ENCODE peak calls at places on chromosomes 13 and 19, in four cellular contexts. One of them, this sample, is unnamed.

GRCh38 chr13:109761695-109762094 is 24.7 kb downstream of the IRS2 start:
- DNase-seq in HFFc6: no peak
- DNase-seq in psoas muscle: no peak
- DNase-seq in bronchial epithelial cell: peak
- DNase-seq in this sample: no peak

GRCh38 chr19:30084390-30084819 is 142.4 kb downstream of the URI1 start:
- DNase-seq in psoas muscle: no peak
- DNase-seq in HFFc6: no peak
- DNase-seq in bronchial epithelial cell: no peak
- DNase-seq in this sample: no peak

GRCh38 chr19:22603518-22604440 is 30.3 kb upstream of the ZNF492 start:
- DNase-seq in HFFc6: no peak
- DNase-seq in bronchial epithelial cell: no peak
- DNase-seq in psoas muscle: no peak
- DNase-seq in this sample: no peak

GRCh38 chr13:41706189-41706588 is 248.8 kb downstream of the RGCC start:
- DNase-seq in psoas muscle: no peak
- DNase-seq in bronchial epithelial cell: no peak
- DNase-seq in HFFc6: no peak
- DNase-seq in this sample: no peak

GRCh38 chr13:41909524-41909923 is 51.4 kb downstream of the VWA8 start:
- DNase-seq in bronchial epithelial cell: peak
- DNase-seq in HFFc6: no peak
- DNase-seq in psoas muscle: no peak
- DNase-seq in this sample: no peak

GRCh38 chr19:16198363-16198636 is 589 bp downstream of the AP1M1 start:
- DNase-seq in bronchial epithelial cell: no peak
- DNase-seq in psoas muscle: no peak
- DNase-seq in HFFc6: no peak
- DNase-seq in this sample: no peak

GRCh38 chr13:113083402-113084061 is 22.1 kb upstream of the F7 start:
- DNase-seq in bronchial epithelial cell: peak
- DNase-seq in psoas muscle: peak
- DNase-seq in HFFc6: no peak
- DNase-seq in this sample: no peak

GRCh38 chr13:73702419-73703071 is 431.7 kb downstream of the KLF12 start:
- DNase-seq in HFFc6: no peak
- DNase-seq in psoas muscle: no peak
- DNase-seq in bronchial epithelial cell: peak
- DNase-seq in this sample: peak

GRCh38 chr19:30848626-30849322 is 476.6 kb downstream of the ZNF536 start:
- DNase-seq in psoas muscle: no peak
- DNase-seq in bronchial epithelial cell: no peak
- DNase-seq in HFFc6: no peak
- DNase-seq in this sample: no peak

GRCh38 chr19:3585301-3586123 is at the start of gene GIPC3:
- DNase-seq in psoas muscle: no peak
- DNase-seq in bronchial epithelial cell: no peak
- DNase-seq in HFFc6: no peak
- DNase-seq in this sample: no peak

GRCh38 chr19:45179063-45179847 is 671 bp downstream of the BLOC1S3 start:
- DNase-seq in HFFc6: peak
- DNase-seq in bronchial epithelial cell: no peak
- DNase-seq in psoas muscle: peak
- DNase-seq in this sample: peak

GRCh38 chr19:1455336-1456120 is 5.6 kb downstream of the APC2 start:
- DNase-seq in HFFc6: peak
- DNase-seq in bronchial epithelial cell: peak
- DNase-seq in psoas muscle: no peak
- DNase-seq in this sample: peak

GRCh38 chr19:28403698-28404099 is 809.3 kb downstream of the UQCRFS1 start:
- DNase-seq in bronchial epithelial cell: no peak
- DNase-seq in HFFc6: no peak
- DNase-seq in psoas muscle: no peak
- DNase-seq in this sample: no peak

GRCh38 chr13:110199046-110199831 is 107.7 kb downstream of the COL4A1 start:
- DNase-seq in HFFc6: no peak
- DNase-seq in bronchial epithelial cell: no peak
- DNase-seq in psoas muscle: no peak
- DNase-seq in this sample: no peak

GRCh38 chr19:43354305-43354627 is 780 bp downstream of the CD177 start:
- DNase-seq in bronchial epithelial cell: no peak
- DNase-seq in psoas muscle: no peak
- DNase-seq in HFFc6: no peak
- DNase-seq in this sample: no peak

GRCh38 chr19:28014821-28015405 is 1198.0 kb downstream of the UQCRFS1 start:
- DNase-seq in bronchial epithelial cell: no peak
- DNase-seq in psoas muscle: no peak
- DNase-seq in HFFc6: no peak
- DNase-seq in this sample: no peak

GRCh38 chr13:89199138-89199537 is 1528.0 kb downstream of the SLITRK5 start:
- DNase-seq in psoas muscle: no peak
- DNase-seq in bronchial epithelial cell: peak
- DNase-seq in HFFc6: no peak
- DNase-seq in this sample: no peak

GRCh38 chr13:22454586-22454985 is 726.2 kb upstream of the SGCG start:
- DNase-seq in bronchial epithelial cell: no peak
- DNase-seq in psoas muscle: no peak
- DNase-seq in HFFc6: no peak
- DNase-seq in this sample: no peak

GRCh38 chr13:107531180-107531579 is 684.2 kb downstream of the LIG4 start:
- DNase-seq in psoas muscle: no peak
- DNase-seq in bronchial epithelial cell: no peak
- DNase-seq in HFFc6: no peak
- DNase-seq in this sample: no peak

GRCh38 chr13:94251801-94252200 is 227.7 kb downstream of the DCT start:
- DNase-seq in HFFc6: no peak
- DNase-seq in bronchial epithelial cell: no peak
- DNase-seq in psoas muscle: peak
- DNase-seq in this sample: no peak

GRCh38 chr13:113058988-113059850 is 46.4 kb upstream of the F7 start:
- DNase-seq in psoas muscle: no peak
- DNase-seq in bronchial epithelial cell: no peak
- DNase-seq in HFFc6: no peak
- DNase-seq in this sample: no peak

GRCh38 chr19:28569132-28570114 is 643.5 kb downstream of the UQCRFS1 start:
- DNase-seq in psoas muscle: no peak
- DNase-seq in bronchial epithelial cell: no peak
- DNase-seq in HFFc6: no peak
- DNase-seq in this sample: no peak

GRCh38 chr19:15897738-15898276 is at the start of gene CYP4F2:
- DNase-seq in bronchial epithelial cell: no peak
- DNase-seq in psoas muscle: no peak
- DNase-seq in HFFc6: no peak
- DNase-seq in this sample: no peak

GRCh38 chr19:9645466-9645865 is 24.4 kb upstream of the ZNF561 start:
- DNase-seq in bronchial epithelial cell: no peak
- DNase-seq in HFFc6: no peak
- DNase-seq in psoas muscle: no peak
- DNase-seq in this sample: no peak

GRCh38 chr13:30615851-30616311 is 1.8 kb upstream of the USPL1 start:
- DNase-seq in psoas muscle: no peak
- DNase-seq in HFFc6: no peak
- DNase-seq in bronchial epithelial cell: peak
- DNase-seq in this sample: no peak

GRCh38 chr19:37303591-37304171 is 67.2 kb upstream of the ZNF527 start:
- DNase-seq in HFFc6: no peak
- DNase-seq in psoas muscle: no peak
- DNase-seq in bronchial epithelial cell: no peak
- DNase-seq in this sample: no peak

GRCh38 chr13:44437356-44438233 is 64.0 kb downstream of the SERP2 start:
- DNase-seq in bronchial epithelial cell: peak
- DNase-seq in HFFc6: peak
- DNase-seq in psoas muscle: no peak
- DNase-seq in this sample: no peak

GRCh38 chr13:113815151-113816058 is 48.5 kb downstream of the GAS6 start:
- DNase-seq in bronchial epithelial cell: no peak
- DNase-seq in psoas muscle: no peak
- DNase-seq in HFFc6: no peak
- DNase-seq in this sample: peak

GRCh38 chr19:10828981-10829821 is 6.8 kb downstream of the TMED1 start:
- DNase-seq in psoas muscle: no peak
- DNase-seq in HFFc6: no peak
- DNase-seq in bronchial epithelial cell: no peak
- DNase-seq in this sample: peak

GRCh38 chr13:43959291-43959690 is 79.6 kb downstream of the LACC1 start:
- DNase-seq in psoas muscle: no peak
- DNase-seq in bronchial epithelial cell: no peak
- DNase-seq in HFFc6: no peak
- DNase-seq in this sample: no peak

GRCh38 chr19:8569066-8569761 is 8.0 kb downstream of the MYO1F start:
- DNase-seq in bronchial epithelial cell: peak
- DNase-seq in HFFc6: peak
- DNase-seq in psoas muscle: no peak
- DNase-seq in this sample: peak

GRCh38 chr13:105972306-105972721 is 563.1 kb downstream of the EFNB2 start:
- DNase-seq in bronchial epithelial cell: no peak
- DNase-seq in HFFc6: no peak
- DNase-seq in psoas muscle: no peak
- DNase-seq in this sample: no peak

GRCh38 chr13:78426183-78426582 is 177.2 kb downstream of the POU4F1 start:
- DNase-seq in psoas muscle: no peak
- DNase-seq in bronchial epithelial cell: no peak
- DNase-seq in HFFc6: no peak
- DNase-seq in this sample: no peak

GRCh38 chr13:78420814-78421213 is 182.5 kb downstream of the POU4F1 start:
- DNase-seq in HFFc6: no peak
- DNase-seq in psoas muscle: no peak
- DNase-seq in bronchial epithelial cell: no peak
- DNase-seq in this sample: no peak
- TF ChIP-seq CTCF in HFFc6: no peak
- TF ChIP-seq CTCF in psoas muscle: no peak
- TF ChIP-seq CTCF in bronchial epithelial cell: no peak
- TF ChIP-seq CTCF in this sample: no peak

DNA sequence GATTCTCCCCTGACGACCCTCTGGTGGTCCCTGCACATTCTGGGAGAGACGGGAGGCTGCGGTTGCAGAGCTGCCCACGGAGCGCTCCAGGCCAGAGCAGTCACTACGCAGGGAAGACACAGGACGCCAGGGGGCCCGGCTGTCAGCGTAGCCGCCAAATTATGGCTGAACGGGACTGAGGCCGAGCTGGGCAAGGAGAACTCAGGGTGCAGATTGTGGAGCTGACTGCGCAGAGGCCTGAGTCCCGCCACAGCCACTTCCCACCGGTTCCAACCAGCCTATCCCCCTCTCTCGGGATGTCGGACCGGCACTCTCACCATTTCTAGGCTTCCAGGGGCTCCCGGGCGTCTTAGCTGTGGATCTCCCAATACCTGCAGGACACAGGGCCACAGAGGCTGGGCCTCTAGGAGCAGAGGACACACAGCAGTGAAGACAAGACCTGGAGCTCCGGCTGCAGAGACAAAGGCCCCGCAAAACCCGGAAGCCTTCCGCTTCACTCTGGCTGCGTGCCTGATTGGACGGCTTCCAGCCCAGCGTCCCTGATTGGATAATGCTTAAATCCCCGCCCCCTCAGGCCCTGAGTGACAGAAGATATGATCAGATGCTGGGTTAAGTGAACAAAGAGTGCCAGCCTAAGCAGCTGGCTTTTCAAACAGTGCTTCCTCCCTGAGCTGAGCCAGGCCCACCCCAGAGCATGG is at the start of gene ZNF737:
- DNase-seq in bronchial epithelial cell: peak
- DNase-seq in psoas muscle: peak
- DNase-seq in HFFc6: peak
- DNase-seq in this sample: peak
- TF ChIP-seq CTCF in bronchial epithelial cell: peak
- TF ChIP-seq CTCF in psoas muscle: peak
- TF ChIP-seq CTCF in HFFc6: peak
- TF ChIP-seq CTCF in this sample: no peak

DNA sequence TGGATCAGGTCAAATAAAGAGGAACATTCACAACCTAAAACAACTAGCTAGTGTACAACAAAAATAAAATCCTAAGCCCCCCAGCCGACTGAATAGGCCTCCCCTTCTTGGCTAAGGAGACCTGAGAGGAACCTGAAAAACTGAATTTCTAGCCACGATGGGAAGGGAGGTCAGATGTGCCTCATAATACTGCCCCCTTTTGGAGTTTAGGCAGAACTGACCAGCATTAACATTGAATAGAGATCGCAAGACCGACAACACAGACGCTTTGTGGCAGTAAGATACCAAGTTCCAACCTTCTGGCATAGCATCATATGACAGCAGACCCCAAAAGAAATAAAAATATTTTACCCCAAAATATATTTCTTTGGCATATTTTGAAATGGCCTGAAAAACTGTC is 15.9 kb downstream of the CBY2 start:
- DNase-seq in HFFc6: peak
- DNase-seq in bronchial epithelial cell: peak
- DNase-seq in psoas muscle: no peak
- DNase-seq in this sample: no peak
- TF ChIP-seq CTCF in HFFc6: peak
- TF ChIP-seq CTCF in bronchial epithelial cell: peak
- TF ChIP-seq CTCF in psoas muscle: no peak
- TF ChIP-seq CTCF in this sample: peak

GRCh38 chr19:7295912-7296486 is 1.8 kb upstream of the INSR start:
- DNase-seq in bronchial epithelial cell: no peak
- DNase-seq in HFFc6: no peak
- DNase-seq in psoas muscle: no peak
- DNase-seq in this sample: no peak

GRCh38 chr19:7292352-7292949 is 1.8 kb downstream of the INSR start:
- DNase-seq in HFFc6: no peak
- DNase-seq in psoas muscle: no peak
- DNase-seq in bronchial epithelial cell: no peak
- DNase-seq in this sample: no peak

GRCh38 chr19:7292950-7293794 is 1.0 kb downstream of the INSR start:
- DNase-seq in HFFc6: no peak
- DNase-seq in psoas muscle: peak
- DNase-seq in bronchial epithelial cell: no peak
- DNase-seq in this sample: peak

GRCh38 chr19:7293795-7294570 is at the start of gene INSR:
- DNase-seq in HFFc6: peak
- DNase-seq in bronchial epithelial cell: peak
- DNase-seq in psoas muscle: peak
- DNase-seq in this sample: peak

DNA sequence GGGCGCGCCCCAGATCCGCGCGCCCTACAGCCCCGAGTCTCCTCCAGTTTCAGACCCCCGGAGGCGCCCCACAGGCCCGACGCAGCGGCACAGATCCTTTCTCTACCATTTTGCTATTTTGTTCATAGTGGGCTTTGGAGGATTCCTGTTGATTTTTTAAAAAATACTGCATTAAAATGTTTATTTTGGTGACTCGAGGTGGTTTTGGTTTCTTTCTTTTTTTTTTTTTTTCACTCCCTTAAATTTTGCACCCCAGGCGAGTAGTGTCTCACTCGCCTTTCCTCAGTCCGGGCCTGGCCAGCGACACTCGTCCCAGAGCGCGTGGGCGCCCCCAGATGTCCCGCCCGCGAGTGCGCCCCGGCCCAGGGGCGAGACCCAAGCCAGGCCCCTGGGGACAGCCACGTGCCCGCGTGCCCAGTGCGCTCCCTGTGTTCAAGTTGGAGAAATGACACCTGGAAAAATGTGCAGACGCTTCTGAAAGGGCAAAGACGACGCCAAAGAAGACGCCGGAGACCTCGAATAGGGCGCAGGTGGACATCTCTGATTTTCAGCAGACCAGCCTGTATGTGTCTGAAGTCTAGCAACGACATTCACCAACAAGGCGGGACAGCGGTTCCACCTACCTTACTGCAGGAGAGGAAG is 478 bp upstream of the INSR start:
- DNase-seq in HFFc6: peak
- DNase-seq in bronchial epithelial cell: no peak
- DNase-seq in psoas muscle: peak
- DNase-seq in this sample: peak
- TF ChIP-seq CTCF in HFFc6: peak
- TF ChIP-seq CTCF in bronchial epithelial cell: no peak
- TF ChIP-seq CTCF in psoas muscle: peak
- TF ChIP-seq CTCF in this sample: no peak

This sample was measured in activated CD8-positive, alpha-beta T cell treated with anti-CD3 and anti-CD28 coated beads for 36 hours.